ENCODE peak calls at places on chromosomes 1 and 21, in six cellular contexts. X is AG04450, K is GM23248, S is mesendoderm, C is psoas muscle, J is IMR-90. B is an unnamed sample.

GRCh38 chr1:84442256-84442655 is 36.8 kb upstream of the RPF1 start:
- DNase-seq in X (peak), C (no peak), J (peak), S (peak), K (peak), B (peak)

GRCh38 chr1:242692988-242693387 is 168.5 kb upstream of the PLD5 start:
- DNase-seq in K (no peak), C (no peak), S (no peak), J (no peak), X (no peak), B (no peak)

GRCh38 chr21:41226853-41227252 is 58.9 kb downstream of the BACE2 start:
- DNase-seq in J (no peak), S (no peak), X (no peak), C (no peak), K (no peak), B (no peak)

GRCh38 chr1:246483204-246483933 is 23.7 kb downstream of the SMYD3 start:
- DNase-seq in C (no peak), S (no peak), J (peak), K (peak), X (no peak), B (peak)

GRCh38 chr1:90046635-90047034 is 51.7 kb downstream of the ZNF326 start:
- DNase-seq in C (no peak), X (no peak), K (no peak), S (peak), J (no peak), B (no peak)

GRCh38 chr1:59833991-59834390 is 19.2 kb downstream of the HOOK1 start:
- DNase-seq in S (no peak), K (no peak), X (no peak), C (no peak), J (no peak), B (no peak)

GRCh38 chr1:31101147-31101502 is 35.6 kb upstream of the PUM1 start:
- DNase-seq in K (peak), C (no peak), J (peak), X (no peak), S (peak), B (no peak)

GRCh38 chr1:23437355-23437664 is 12.8 kb upstream of the TCEA3 start:
- DNase-seq in S (no peak), X (no peak), K (no peak), J (no peak), C (no peak), B (no peak)

GRCh38 chr1:172449012-172449584 is 5.2 kb upstream of the PIGC start:
- DNase-seq in C (no peak), X (no peak), S (no peak), J (no peak), K (peak), B (peak)

GRCh38 chr21:45528981-45529784 is 13.1 kb downstream of the SLC19A1 start:
- DNase-seq in C (peak), S (no peak), K (no peak), J (no peak), X (no peak), B (no peak)

GRCh38 chr1:221543529-221544120 is 198.3 kb downstream of the DUSP10 start:
- DNase-seq in X (no peak), K (peak), S (peak), J (peak), C (no peak), B (no peak)

GRCh38 chr1:111938536-111938935 is 50.9 kb downstream of the KCND3 start:
- DNase-seq in X (no peak), C (no peak), S (no peak), J (no peak), K (no peak), B (no peak)

GRCh38 chr1:3564921-3565831 is 46.1 kb downstream of the MEGF6 start:
- DNase-seq in J (peak), X (no peak), C (no peak), K (peak), S (peak), B (peak)

GRCh38 chr1:39196244-39197215 is 8.0 kb upstream of the MACF1 start:
- DNase-seq in J (peak), X (no peak), K (peak), S (no peak), C (no peak), B (peak)

GRCh38 chr21:15837603-15838002 is 107.8 kb downstream of the USP25 start:
- DNase-seq in S (no peak), K (peak), C (no peak), X (no peak), J (peak), B (peak)

GRCh38 chr1:46489169-46489637 is 433 bp upstream of the DMBX1 start:
- DNase-seq in J (no peak), K (no peak), X (no peak), C (no peak), S (no peak), B (no peak)

GRCh38 chr1:26789953-26790352 is 2.2 kb downstream of the PIGV start:
- DNase-seq in K (no peak), J (no peak), S (no peak), C (no peak), X (no peak), B (no peak)

GRCh38 chr1:93426183-93426582 is 21.7 kb upstream of the FNBP1L start:
- DNase-seq in K (no peak), C (no peak), J (no peak), S (no peak), X (no peak), B (no peak)

GRCh38 chr1:22628698-22629444 is 7.6 kb upstream of the C1QA start:
- DNase-seq in J (no peak), X (no peak), C (no peak), S (peak), K (no peak), B (no peak)

GRCh38 chr1:150012611-150013010 is 2.1 kb upstream of the OTUD7B start:
- DNase-seq in C (no peak), K (no peak), J (peak), S (no peak), X (no peak), B (no peak)

GRCh38 chr1:41342774-41343355 is 18.4 kb upstream of the FOXO6 start:
- DNase-seq in C (no peak), X (no peak), S (no peak), J (no peak), K (no peak), B (no peak)

GRCh38 chr1:206782448-206782847 is 10.2 kb upstream of the IL10 start:
- DNase-seq in K (no peak), S (no peak), C (no peak), X (no peak), J (no peak), B (no peak)

GRCh38 chr1:44040856-44041255 is 9.6 kb upstream of the SLC6A9 start:
- DNase-seq in S (no peak), J (no peak), X (no peak), K (peak), C (no peak), B (no peak)

GRCh38 chr1:110082477-110082876 is 12.0 kb upstream of the ALX3 start:
- DNase-seq in S (no peak), J (no peak), C (peak), K (no peak), X (no peak), B (no peak)

GRCh38 chr1:185595835-185596667 is 138.1 kb upstream of the HMCN1 start:
- DNase-seq in K (peak), X (peak), J (peak), C (no peak), S (peak), B (peak)

GRCh38 chr1:178738780-178739179 is 13.7 kb downstream of the RALGPS2 start:
- DNase-seq in J (no peak), C (no peak), K (no peak), S (no peak), X (no peak), B (no peak)

GRCh38 chr1:66533804-66534745 is at the start of gene SGIP1:
- DNase-seq in J (peak), S (peak), C (peak), X (peak), K (peak), B (peak)

GRCh38 chr21:36310016-36310415 is 10.0 kb upstream of the MORC3 start:
- DNase-seq in X (no peak), S (no peak), K (no peak), C (no peak), J (no peak), B (no peak)

DNA sequence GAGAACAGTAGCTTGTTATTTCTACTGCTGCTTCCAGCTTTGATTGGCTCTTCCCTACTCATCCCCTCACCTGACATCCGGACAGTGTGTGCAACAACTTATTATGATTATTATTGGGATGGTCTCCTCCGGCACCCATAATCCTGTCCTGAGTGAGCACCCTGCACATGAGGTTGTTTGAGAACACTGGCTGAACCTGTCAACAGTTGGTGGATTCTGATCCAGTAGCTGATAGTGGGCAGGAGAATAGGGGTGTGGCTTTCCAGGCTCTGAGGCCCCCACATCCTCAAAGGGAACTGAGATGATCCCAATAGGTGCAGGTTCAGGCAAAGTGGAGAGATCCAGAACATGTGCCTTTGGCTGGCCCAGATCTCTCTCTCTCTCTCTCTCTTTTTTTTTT is 60.5 kb downstream of the RUNX1 start:
- DNase-seq in J (no peak), S (no peak), C (no peak), K (no peak), X (no peak), B (no peak)
- H3K4me3 ChIP-seq in J (no peak), S (no peak), C (no peak), K (no peak), X (no peak), B (no peak)

DNA sequence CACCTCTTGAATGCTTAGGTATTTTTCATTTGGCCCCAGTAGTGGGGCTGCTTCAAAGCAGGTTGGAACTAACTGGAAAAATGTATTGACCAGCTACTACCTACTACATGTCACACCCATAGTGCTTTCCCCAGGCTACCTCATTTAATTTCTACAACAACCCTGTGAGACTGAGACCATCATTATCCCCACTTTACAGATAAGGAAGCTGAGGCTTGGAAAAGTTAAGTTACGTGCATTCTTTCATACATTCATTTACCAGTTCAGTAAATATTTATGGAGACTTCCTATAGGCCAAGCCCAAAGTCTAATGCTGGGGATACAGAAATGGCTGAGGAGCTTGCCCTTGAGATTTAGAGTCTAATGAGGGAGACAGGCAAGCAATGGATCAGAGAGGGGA is 14.5 kb upstream of the PADI3 start:
- DNase-seq in X (no peak), C (no peak), K (no peak), S (no peak), J (no peak), B (no peak)
- H3K27ac ChIP-seq in X (no peak), C (no peak), K (peak), S (no peak), J (no peak), B (no peak)

GRCh38 chr1:7485086-7485780 is 285.9 kb upstream of the VAMP3 start:
- DNase-seq in S (no peak), K (no peak), C (no peak), J (peak), X (no peak), B (no peak)
- H3K4me3 ChIP-seq in S (no peak), K (no peak), C (no peak), J (no peak), X (no peak), B (no peak)

DNA sequence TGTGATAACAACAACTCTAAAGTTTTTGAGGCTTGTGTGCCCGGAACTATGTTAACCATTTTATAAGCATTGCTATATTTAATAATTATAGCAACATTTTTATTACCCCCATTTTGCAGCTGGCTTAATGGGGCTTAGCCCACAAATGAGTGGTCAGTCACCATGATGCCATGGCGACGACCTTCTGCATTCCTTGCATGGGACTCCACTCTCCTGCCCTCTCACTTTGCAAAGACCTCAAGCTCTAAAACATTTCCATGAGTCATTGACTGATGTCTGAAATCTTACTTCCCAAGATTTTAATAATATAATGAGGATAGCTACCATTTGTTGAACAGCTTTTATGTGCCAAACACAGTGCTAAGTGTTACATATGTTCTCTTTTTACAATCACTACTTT is 15.4 kb downstream of the NGF start:
- DNase-seq in C (no peak), S (no peak), J (peak), K (peak), X (no peak), B (no peak)
- H3K27ac ChIP-seq in C (no peak), S (no peak), J (no peak), K (peak), X (no peak), B (no peak)

DNA sequence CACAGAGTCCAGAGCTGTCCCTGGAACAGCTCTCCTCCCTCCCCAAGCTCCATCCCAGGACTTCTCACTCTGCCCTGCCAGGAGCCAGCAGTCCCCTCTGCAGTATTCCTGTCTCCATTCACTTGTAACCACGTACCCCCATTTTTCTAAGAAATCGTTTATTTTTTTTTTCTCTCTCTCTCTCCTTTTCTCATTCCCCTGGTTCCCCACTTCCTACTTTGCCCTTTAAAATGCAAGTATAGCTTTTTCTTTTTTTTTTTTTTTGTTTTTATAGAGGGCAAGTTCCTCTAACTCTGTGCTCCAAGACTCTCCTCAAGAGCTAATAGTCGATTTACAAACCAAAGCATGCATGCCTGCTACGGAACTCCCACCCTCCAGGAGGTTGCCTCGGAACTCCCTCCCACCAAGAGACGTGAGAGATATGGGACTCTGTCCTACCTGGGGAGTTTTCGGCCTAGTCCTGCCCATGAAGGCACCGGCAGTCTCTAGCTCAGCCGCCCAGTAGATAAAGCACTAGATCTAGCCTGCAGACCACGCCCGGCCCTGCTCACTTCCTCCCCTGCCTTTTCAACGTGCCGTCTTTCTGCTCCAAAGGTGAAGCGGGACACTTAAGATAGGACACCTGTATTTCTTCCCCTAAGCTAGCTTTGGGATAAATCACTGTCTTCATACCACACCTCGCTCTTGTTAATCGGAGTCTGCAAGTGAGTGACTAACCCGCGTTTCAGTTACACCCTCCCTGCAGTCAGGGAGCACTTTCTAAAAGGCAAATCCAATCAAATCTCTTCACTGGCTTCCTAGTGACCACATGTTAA is 27.7 kb downstream of the TNFRSF9 start:
- DNase-seq in J (no peak), C (no peak), S (peak), K (no peak), X (no peak), B (no peak)
- H3K4me3 ChIP-seq in J (no peak), C (no peak), S (no peak), K (no peak), X (no peak), B (no peak)

DNA sequence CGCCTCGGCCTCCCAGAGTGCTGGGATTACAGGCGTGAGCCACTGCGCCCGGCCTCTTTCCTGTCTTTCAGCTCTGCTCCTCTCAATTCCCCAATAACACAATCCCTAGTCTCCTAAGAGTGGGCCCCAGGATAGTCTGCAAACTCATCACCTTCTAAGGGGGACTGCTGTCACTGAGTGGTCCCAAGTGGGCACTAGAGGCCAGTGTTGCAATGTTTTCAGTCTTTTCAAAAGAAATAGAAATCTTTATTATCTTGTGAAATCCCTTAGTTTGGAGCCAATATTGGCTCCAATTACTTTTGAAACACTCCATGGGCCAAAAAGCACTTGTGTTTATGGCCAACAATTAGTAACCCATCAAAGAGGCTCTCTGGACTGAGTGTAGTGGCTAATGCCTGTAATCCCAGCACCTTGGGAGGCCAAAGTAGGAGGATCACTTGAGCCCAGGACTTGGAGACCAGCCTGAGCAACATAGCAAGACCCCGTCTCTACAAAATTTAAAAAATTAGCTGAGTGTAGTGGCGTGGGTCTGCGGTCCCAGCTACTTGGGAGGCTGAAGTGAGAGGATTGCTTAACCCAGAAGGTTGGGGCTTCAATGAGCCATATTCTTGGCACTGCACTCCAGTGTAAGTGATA is 28.6 kb upstream of the ZNF697 start:
- DNase-seq in K (peak), J (no peak), X (no peak), C (peak), S (peak), B (peak)
- H3K27ac ChIP-seq in K (no peak), J (no peak), X (no peak), C (no peak), S (no peak), B (no peak)

DNA sequence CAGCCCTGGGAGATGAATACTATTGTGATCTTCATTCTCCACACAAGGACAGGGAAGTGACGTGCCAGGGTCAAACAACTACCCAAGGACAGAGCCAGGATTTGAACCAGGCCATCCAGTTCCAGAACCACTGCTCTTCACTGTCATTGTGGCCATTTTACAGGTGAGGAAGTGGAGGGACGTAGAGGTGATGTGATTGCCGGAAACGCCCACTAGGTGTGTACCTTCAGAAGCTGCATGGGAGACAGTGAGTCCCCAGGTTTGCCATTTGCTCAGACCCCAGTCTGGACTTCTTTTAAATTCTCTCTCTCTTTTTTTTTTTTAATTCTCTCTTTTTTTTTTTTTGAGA is 207.6 kb upstream of the TMEM51 start:
- DNase-seq in C (no peak), S (no peak), J (no peak), K (no peak), X (no peak), B (no peak)
- H3K4me3 ChIP-seq in C (peak), S (no peak), J (peak), K (peak), X (peak), B (no peak)

DNA sequence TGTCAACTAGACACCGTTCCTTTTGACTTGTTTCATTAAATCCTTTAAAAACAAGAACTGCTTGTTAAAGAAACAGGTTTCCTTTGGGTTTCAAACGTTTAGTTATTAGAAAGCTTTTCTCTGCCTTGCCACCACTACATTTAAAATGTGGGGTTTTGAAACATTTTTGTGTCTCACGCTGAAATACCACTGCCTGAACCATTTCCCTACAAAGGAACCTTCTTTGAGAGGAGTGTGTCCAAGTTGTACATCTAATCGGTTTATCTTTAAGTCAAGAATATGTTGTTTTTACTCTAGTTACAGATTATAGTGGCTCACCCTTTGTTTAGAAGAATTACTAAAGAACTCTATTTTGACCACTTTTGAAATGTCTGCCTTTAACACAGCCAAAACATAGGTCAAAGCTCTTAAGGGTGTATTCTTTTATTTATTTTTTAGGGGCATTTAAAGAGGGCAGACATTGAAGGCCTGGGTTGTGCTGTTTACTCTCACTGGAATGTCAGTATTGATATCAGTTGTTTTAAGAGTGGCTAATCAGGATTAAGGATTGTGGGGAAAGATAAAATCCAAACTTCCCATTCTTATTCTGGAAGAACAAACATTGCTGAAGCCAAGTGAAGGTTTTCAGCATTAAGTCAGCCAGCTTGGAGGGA is 143.4 kb downstream of the GALNT2 start:
- DNase-seq in X (no peak), S (peak), K (no peak), J (peak), C (no peak), B (peak)
- H3K27ac ChIP-seq in X (no peak), S (no peak), K (no peak), J (peak), C (peak), B (no peak)

B was measured in cardiac muscle cell.